ENCODE peak calls at places on chromosomes 13 and 19, in eight cellular contexts. V is cardiac muscle cell, L is tibial artery, K is skeletal muscle cell, W is BJ, A is colonic mucosa, U is vagina, R is cardiac fibroblast. G is an unnamed sample.

GRCh38 chr19:11580665-11581418 is 3.4 kb upstream of the ACP5 start:
- DNase-seq in V (no peak), L (no peak), K (no peak), W (no peak), A (no peak), U (no peak), R (peak; percentile 42), G (no peak)

GRCh38 chr13:30745917-30746686 is 10.8 kb downstream of the ALOX5AP start:
- DNase-seq in V (no peak), L (no peak), K (no peak), W (no peak), A (peak; percentile 81), U (no peak), R (peak; percentile 60), G (no peak)

GRCh38 chr19:45402469-45403070 is 2.3 kb downstream of the PPP1R13L start:
- DNase-seq in V (peak; percentile 80), L (no peak), K (no peak), W (no peak), A (peak; percentile 72), U (no peak), R (peak; percentile 36), G (no peak)

GRCh38 chr19:4624733-4625362 is 14.5 kb upstream of the TNFAIP8L1 start:
- DNase-seq in V (peak; percentile 38), L (no peak), K (no peak), W (no peak), A (no peak), U (no peak), R (peak; percentile 40), G (no peak)

GRCh38 chr19:13398780-13399726 is 107.2 kb downstream of the CACNA1A start:
- DNase-seq in V (no peak), L (no peak), K (peak; percentile 88), W (peak; percentile 67), A (no peak), U (no peak), R (peak; percentile 94), G (no peak)

GRCh38 chr19:46426506-46427162 is 2.1 kb downstream of the PNMA8C start:
- DNase-seq in V (peak; percentile 95), L (peak; percentile 86), K (no peak), W (no peak), A (peak; percentile 54), U (no peak), R (peak; percentile 88), G (no peak)

GRCh38 chr19:15265849-15266248 is 33.6 kb upstream of the EPHX3 start:
- DNase-seq in V (no peak), L (peak; percentile 98), K (peak; percentile 96), W (peak; percentile 65), A (peak; percentile 66), U (no peak), R (peak; percentile 99), G (peak; percentile 84)

GRCh38 chr13:57630661-57631606 is 610 bp upstream of the PCDH17 start:
- DNase-seq in V (peak; percentile 30), L (no peak), K (no peak), W (no peak), A (no peak), U (no peak), R (no peak), G (no peak)

GRCh38 chr13:93766719-93767118 is 540.1 kb downstream of the GPC6 start:
- DNase-seq in V (no peak), L (no peak), K (no peak), W (no peak), A (no peak), U (no peak), R (no peak), G (no peak)

GRCh38 chr19:7618771-7619510 is 10.4 kb downstream of the XAB2 start:
- DNase-seq in V (no peak), L (no peak), K (no peak), W (no peak), A (peak; percentile 78), U (no peak), R (no peak), G (no peak)

GRCh38 chr13:39965309-39965708 is 309.8 kb downstream of the COG6 start:
- DNase-seq in V (no peak), L (no peak), K (no peak), W (no peak), A (no peak), U (no peak), R (no peak), G (no peak)

GRCh38 chr13:98801626-98802418 is 49.4 kb upstream of the SLC15A1 start:
- DNase-seq in V (no peak), L (no peak), K (no peak), W (no peak), A (no peak), U (no peak), R (no peak), G (no peak)

GRCh38 chr19:10513223-10513622 is 4.0 kb downstream of the S1PR5 start:
- DNase-seq in V (no peak), L (no peak), K (no peak), W (no peak), A (no peak), U (no peak), R (no peak), G (no peak)

GRCh38 chr13:50149932-50150331 is 134.7 kb downstream of the KCNRG start:
- DNase-seq in V (peak; percentile 15), L (no peak), K (no peak), W (no peak), A (no peak), U (no peak), R (peak; percentile 46), G (no peak)

GRCh38 chr13:74710006-74710405 is 575.8 kb upstream of the KLF12 start:
- DNase-seq in V (no peak), L (no peak), K (peak; percentile 45), W (peak; percentile 12), A (no peak), U (no peak), R (peak; percentile 59), G (no peak)

GRCh38 chr13:51364404-51365008 is 25.0 kb downstream of the SERPINE3 start:
- DNase-seq in V (no peak), L (no peak), K (peak; percentile 22), W (no peak), A (no peak), U (no peak), R (no peak), G (no peak)

GRCh38 chr19:48986211-48986610 is 6.9 kb downstream of the GYS1 start:
- DNase-seq in V (no peak), L (no peak), K (no peak), W (no peak), A (no peak), U (no peak), R (no peak), G (no peak)

GRCh38 chr13:72839831-72840426 is 58.0 kb downstream of the PIBF1 start:
- DNase-seq in V (peak; percentile 44), L (no peak), K (no peak), W (no peak), A (peak; percentile 78), U (no peak), R (peak; percentile 61), G (no peak)

GRCh38 chr13:72842991-72843390 is 61.1 kb downstream of the PIBF1 start:
- DNase-seq in V (no peak), L (no peak), K (no peak), W (no peak), A (no peak), U (no peak), R (no peak), G (no peak)
- H3K4me3 ChIP-seq in V (no peak overlapping the region), L (no peak overlapping the region), K (no peak overlapping the region), W (no peak overlapping the region), A (no peak overlapping the region), U (no peak overlapping the region), R (no peak overlapping the region), G (no peak overlapping the region)

DNA sequence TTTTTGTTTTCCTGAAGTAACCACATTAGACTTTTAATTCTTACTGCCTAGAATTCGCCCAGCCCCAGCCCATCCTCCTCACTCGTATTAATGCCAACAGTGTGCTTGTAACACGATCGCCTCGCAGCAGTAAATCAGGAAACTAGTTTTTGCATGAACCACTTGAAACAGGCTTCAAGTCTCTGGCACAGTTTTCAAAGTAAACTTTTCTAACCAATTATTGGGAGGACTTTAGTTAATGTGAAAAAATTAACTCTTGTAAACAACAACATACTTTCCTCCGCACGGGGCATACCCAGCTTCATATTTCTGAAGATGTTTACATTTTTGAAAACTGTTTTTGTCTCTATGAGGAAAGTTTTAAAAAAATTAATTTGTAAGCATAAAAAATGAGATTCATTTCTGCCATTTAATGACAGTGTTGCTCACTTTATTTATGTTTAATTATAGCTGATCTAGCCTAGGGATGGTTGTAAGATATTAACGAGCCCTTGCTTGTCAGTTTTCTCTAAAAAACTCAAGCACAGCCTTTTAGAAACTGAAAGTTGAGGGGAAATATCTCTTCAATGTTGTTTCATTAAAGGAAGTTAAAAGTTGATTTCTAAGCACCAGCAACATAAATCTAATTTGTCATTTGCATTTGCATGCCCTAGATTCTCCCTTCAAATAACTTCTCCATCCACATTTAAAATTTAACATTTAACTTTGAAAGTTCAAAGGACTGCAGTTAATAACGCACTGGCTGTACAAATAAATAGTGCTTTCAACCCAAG is 39.4 kb downstream of the TNFRSF19 start:
- DNase-seq in V (no peak), L (no peak), K (peak; percentile 44), W (no peak), A (peak; percentile 23), U (no peak), R (peak; percentile 67), G (peak; percentile 33)
- H3K4me3 ChIP-seq in V (no peak overlapping the region), L (no peak overlapping the region), K (no peak overlapping the region), W (no peak overlapping the region), A (no peak overlapping the region), U (peak overlapping the region; percentile 27), R (no peak overlapping the region), G (no peak overlapping the region)

DNA sequence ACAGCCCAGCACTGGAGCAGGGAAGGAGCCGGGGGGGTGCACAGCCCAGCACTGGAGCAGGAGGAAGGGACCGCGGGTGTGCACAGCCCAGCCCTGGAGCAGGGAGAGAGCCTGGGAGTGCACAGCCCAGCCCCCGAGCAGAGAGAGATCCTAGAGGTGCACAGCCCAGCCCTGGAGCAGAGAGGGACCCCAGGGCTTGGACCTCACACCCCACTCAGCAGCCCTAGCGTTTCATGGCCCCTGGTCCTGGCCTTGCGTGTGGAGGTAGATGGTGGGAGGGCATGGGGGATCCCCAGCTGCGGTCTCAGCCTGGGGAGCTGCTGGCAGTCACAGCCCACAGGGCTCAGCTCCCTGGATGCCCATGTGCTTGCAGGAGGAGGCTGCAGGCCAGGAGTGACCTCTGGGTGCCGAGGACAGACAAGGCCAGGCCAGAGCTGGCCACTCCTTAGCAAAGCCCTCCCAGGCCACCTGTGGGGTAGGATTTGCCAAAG is 25.1 kb downstream of the GAS6 start:
- DNase-seq in V (no peak), L (no peak), K (no peak), W (no peak), A (no peak), U (no peak), R (no peak), G (no peak)
- H3K4me3 ChIP-seq in V (no peak overlapping the region), L (no peak overlapping the region), K (peak overlapping the region; percentile 57), W (peak overlapping the region; percentile 36), A (no peak overlapping the region), U (peak overlapping the region; percentile 40), R (peak overlapping the region; percentile 42), G (peak overlapping the region; percentile 44)

DNA sequence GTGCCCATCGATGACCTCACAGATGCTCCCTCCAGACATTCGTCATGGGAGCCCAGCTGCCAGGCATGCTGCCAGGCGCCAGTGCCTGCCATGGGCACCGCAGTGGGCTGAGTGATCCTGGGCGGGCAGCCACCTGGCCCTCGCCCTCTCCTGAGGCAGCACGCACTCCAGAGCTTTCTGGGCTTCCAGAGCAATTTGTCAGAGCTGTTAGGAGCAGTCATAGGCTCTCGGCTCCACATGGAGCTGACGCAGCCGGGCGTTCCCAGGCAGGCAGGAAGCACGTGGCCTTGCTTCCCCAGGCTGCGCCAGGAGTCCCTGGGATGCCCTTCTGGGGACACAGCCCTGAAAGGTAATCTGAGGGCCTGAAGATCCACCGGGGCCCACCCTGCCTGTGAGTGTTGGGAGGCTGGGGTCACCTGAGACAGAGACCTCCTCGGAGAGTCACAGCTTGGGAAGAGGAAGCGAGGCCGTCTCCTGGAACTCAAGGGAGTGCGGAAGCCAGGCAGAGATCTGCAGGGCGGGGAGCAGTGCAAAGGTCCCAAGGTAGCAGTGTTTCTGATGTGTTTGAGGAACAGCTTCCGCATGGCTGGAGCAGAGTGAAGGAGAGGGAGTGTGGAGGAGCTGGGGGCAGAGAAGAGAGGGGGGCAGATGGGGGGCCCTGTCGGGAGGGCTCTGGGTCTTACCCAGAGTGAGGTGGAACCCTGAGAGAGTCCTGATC is 50.5 kb downstream of the DPF1 start:
- DNase-seq in V (no peak), L (peak; percentile 82), K (peak; percentile 36), W (no peak), A (no peak), U (no peak), R (peak; percentile 13), G (no peak)
- H3K4me3 ChIP-seq in V (no peak overlapping the region), L (no peak overlapping the region), K (no peak overlapping the region), W (no peak overlapping the region), A (no peak overlapping the region), U (no peak overlapping the region), R (no peak overlapping the region), G (no peak overlapping the region)